ENCODE peak calls at places on chromosomes 6 and 20, in ten cellular contexts. P is IMR-90; A is stomach; U is transverse colon; H is neural progenitor cell; S is hepatocyte; R is cardiac muscle cell; L is heart right ventricle; N is CD8-positive, alpha-beta T cell; E is A673. I is an unnamed sample.

GRCh38 chr6:32689531-32690505 is 23.4 kb upstream of the HLA-DQB1 start:
- DNase-seq in P (no peak), A (no peak), U (no peak), H (no peak), S (no peak), R (peak; percentile 12), L (no peak), N (no peak), E (no peak), I (no peak)

GRCh38 chr20:20466341-20466879 is 98.5 kb downstream of the INSM1 start:
- DNase-seq in P (peak; percentile 85), A (no peak), U (no peak), H (no peak), S (no peak), R (peak; percentile 92), L (no peak), N (no peak), E (no peak), I (no peak)

GRCh38 chr6:25960689-25961088 is 1.9 kb upstream of the TRIM38 start:
- DNase-seq in P (no peak), A (no peak), U (no peak), H (no peak), S (no peak), R (no peak), L (no peak), N (no peak), E (no peak), I (no peak)

GRCh38 chr6:117498159-117498558 is 15.7 kb downstream of the DCBLD1 start:
- DNase-seq in P (peak; percentile 87), A (no peak), U (no peak), H (no peak), S (no peak), R (peak; percentile 74), L (no peak), N (no peak), E (no peak), I (no peak)

GRCh38 chr6:84536914-84537638 is 227.3 kb downstream of the TBX18 start:
- DNase-seq in P (no peak), A (no peak), U (no peak), H (no peak), S (no peak), R (no peak), L (no peak), N (no peak), E (no peak), I (no peak)

GRCh38 chr6:129828229-129828628 is 32.9 kb downstream of the TMEM244 start:
- DNase-seq in P (no peak), A (no peak), U (no peak), H (no peak), S (no peak), R (no peak), L (no peak), N (no peak), E (no peak), I (no peak)

GRCh38 chr20:39364320-39364719 is 402.2 kb downstream of the DHX35 start:
- DNase-seq in P (no peak), A (no peak), U (no peak), H (no peak), S (no peak), R (no peak), L (no peak), N (no peak), E (no peak), I (no peak)

GRCh38 chr6:131949615-131949908 is 1.6 kb downstream of the CCN2 start:
- DNase-seq in P (peak; percentile 91), A (no peak), U (no peak), H (no peak), S (no peak), R (peak; percentile 93), L (no peak), N (no peak), E (no peak), I (no peak)

GRCh38 chr6:32148722-32149576 is 2.8 kb downstream of the PRRT1 start:
- DNase-seq in P (no peak), A (peak; percentile 86), U (peak; percentile 58), H (peak; percentile 70), S (peak; percentile 72), R (no peak), L (peak; percentile 64), N (peak; percentile 38), E (no peak), I (no peak)

GRCh38 chr20:32820698-32821378 is 1.1 kb downstream of the MAPRE1 start:
- DNase-seq in P (no peak), A (no peak), U (peak; percentile 11), H (peak; percentile 34), S (no peak), R (no peak), L (no peak), N (no peak), E (peak; percentile 9), I (no peak)

GRCh38 chr6:151330130-151330715 is 61.1 kb downstream of the ZBTB2 start:
- DNase-seq in P (peak; percentile 88), A (no peak), U (no peak), H (no peak), S (peak; percentile 54), R (peak; percentile 91), L (no peak), N (no peak), E (peak; percentile 78), I (no peak)

GRCh38 chr20:19022791-19023448 is 189.5 kb upstream of the SLC24A3 start:
- DNase-seq in P (no peak), A (no peak), U (no peak), H (no peak), S (no peak), R (no peak), L (no peak), N (no peak), E (no peak), I (no peak)

GRCh38 chr6:40887079-40887822 is 151.8 kb downstream of the UNC5CL start:
- DNase-seq in P (no peak), A (no peak), U (no peak), H (no peak), S (no peak), R (no peak), L (no peak), N (no peak), E (no peak), I (no peak)

GRCh38 chr20:4901031-4901818 is 100.1 kb downstream of the SLC23A2 start:
- DNase-seq in P (no peak), A (no peak), U (no peak), H (no peak), S (no peak), R (no peak), L (no peak), N (no peak), E (no peak), I (no peak)

GRCh38 chr6:36858407-36858981 is 16.1 kb downstream of the PPIL1 start:
- DNase-seq in P (peak; percentile 77), A (no peak), U (no peak), H (no peak), S (no peak), R (peak; percentile 90), L (peak; percentile 37), N (no peak), E (no peak), I (no peak)

GRCh38 chr20:21424846-21425245 is 27.5 kb upstream of the NKX2-4 start:
- DNase-seq in P (no peak), A (no peak), U (no peak), H (no peak), S (no peak), R (no peak), L (no peak), N (no peak), E (no peak), I (no peak)

GRCh38 chr6:31865205-31866118 is 2.8 kb upstream of the NEU1 start:
- DNase-seq in P (no peak), A (no peak), U (no peak), H (no peak), S (peak; percentile 38), R (peak; percentile 30), L (no peak), N (no peak), E (no peak), I (no peak)

GRCh38 chr6:150759500-150759899 is 106.0 kb upstream of the MTHFD1L start:
- DNase-seq in P (no peak), A (no peak), U (no peak), H (no peak), S (no peak), R (no peak), L (no peak), N (no peak), E (no peak), I (no peak)

DNA sequence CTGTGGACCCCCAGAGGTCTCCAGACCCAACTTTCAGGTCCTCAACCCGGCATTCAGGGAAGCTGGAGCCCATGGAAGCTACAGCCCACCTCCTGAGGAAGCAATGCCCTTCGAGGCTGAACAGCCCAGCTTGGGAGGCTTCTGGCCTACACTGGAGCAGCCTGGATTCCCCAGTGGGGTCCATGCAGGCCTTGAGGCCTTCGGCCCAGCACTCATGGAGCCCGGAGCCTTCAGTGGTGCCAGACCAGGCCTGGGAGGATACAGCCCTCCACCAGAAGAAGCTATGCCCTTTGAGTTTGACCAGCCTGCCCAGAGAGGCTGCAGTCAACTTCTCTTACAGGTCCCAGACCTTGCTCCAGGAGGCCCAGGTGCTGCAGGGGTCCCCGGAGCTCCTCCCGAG is 950 bp downstream of the GNAS start:
- DNase-seq in P (no peak), A (no peak), U (no peak), H (no peak), S (no peak), R (no peak), L (no peak), N (no peak), E (no peak), I (no peak)
- H3K4me3 ChIP-seq in P (no peak overlapping the region), A (no peak overlapping the region), U (no peak overlapping the region), H (no peak overlapping the region), S (no peak overlapping the region), R (no peak overlapping the region), L (no peak overlapping the region), N (no peak overlapping the region), E (no peak overlapping the region), I (no peak overlapping the region)

DNA sequence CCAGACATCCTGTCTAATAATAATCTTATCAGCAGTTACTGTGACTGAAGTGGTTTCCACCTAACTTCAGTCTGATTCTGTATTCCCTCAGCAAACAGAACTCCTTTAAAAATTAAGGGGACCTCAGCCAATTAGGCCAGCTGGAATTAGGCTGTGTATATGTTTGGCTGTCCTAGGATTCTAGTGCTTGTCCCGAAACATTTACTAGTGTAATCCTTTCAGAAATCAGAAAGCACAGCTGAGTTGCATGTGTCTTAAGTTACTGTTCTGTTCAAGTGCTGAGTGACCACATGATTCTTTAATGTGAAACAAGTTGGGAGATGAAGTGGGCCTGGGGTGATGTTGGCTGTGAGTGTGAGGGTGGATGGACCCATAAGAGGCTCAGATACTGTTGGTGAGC is 120.9 kb upstream of the SUPT3H start:
- DNase-seq in P (peak; percentile 22), A (no peak), U (no peak), H (no peak), S (no peak), R (no peak), L (no peak), N (no peak), E (no peak), I (no peak)
- TF ChIP-seq CTCF in P (no peak), A (no peak), U (no peak), H (no peak), S (no peak), R (no peak), L (no peak), N (no peak), E (no peak), I (no peak)

GRCh38 chr20:59047938-59048680 is 5.5 kb upstream of the PRELID3B start:
- DNase-seq in P (peak; percentile 21), A (no peak), U (peak; percentile 63), H (no peak), S (peak; percentile 85), R (peak; percentile 69), L (no peak), N (no peak), E (no peak), I (no peak)
- H3K4me3 ChIP-seq in P (peak overlapping the region; percentile 6), A (no peak overlapping the region), U (no peak overlapping the region), H (no peak overlapping the region), S (no peak overlapping the region), R (no peak overlapping the region), L (no peak overlapping the region), N (no peak overlapping the region), E (no peak overlapping the region), I (no peak overlapping the region)

GRCh38 chr20:53749499-53749898 is 155.9 kb upstream of the ZNF217 start:
- DNase-seq in P (no peak), A (no peak), U (no peak), H (no peak), S (no peak), R (no peak), L (no peak), N (no peak), E (no peak), I (no peak)
- TF ChIP-seq CTCF in P (no peak), A (no peak), U (no peak), H (peak; percentile 17), S (no peak), R (no peak), L (no peak), N (no peak), E (no peak), I (no peak)

I was measured in retinal pigment epithelial cell.